ENCODE peak calls at places on chromosome 20, in eight cellular contexts. V, L, T, E, Q, B, O and A are unnamed samples.

GRCh38 chr20:30892704-30893345 is 364.6 kb upstream of the DEFB115 start:
- DNase-seq in V (no peak), L (no peak), T (no peak), E (no peak), Q (no peak), B (no peak), O (no peak), A (no peak)

GRCh38 chr20:17631576-17632319 is 50.3 kb downstream of the RRBP1 start:
- DNase-seq in V (no peak), L (no peak), T (no peak), E (peak; percentile 34), Q (no peak), B (no peak), O (no peak), A (no peak)

GRCh38 chr20:60010689-60011417 is 52.6 kb downstream of the CDH26 start:
- DNase-seq in V (no peak), L (no peak), T (no peak), E (no peak), Q (no peak), B (no peak), O (no peak), A (no peak)

GRCh38 chr20:46552460-46553420 is 2.3 kb upstream of the OCSTAMP start:
- DNase-seq in V (no peak), L (no peak), T (no peak), E (no peak), Q (peak; percentile 64), B (no peak), O (no peak), A (no peak)

GRCh38 chr20:13098720-13099355 is 90.1 kb downstream of the SPTLC3 start:
- DNase-seq in V (no peak), L (no peak), T (no peak), E (no peak), Q (no peak), B (no peak), O (no peak), A (no peak)

GRCh38 chr20:58709703-58710039 is 17.1 kb downstream of the NPEPL1 start:
- DNase-seq in V (no peak), L (no peak), T (peak; percentile 3), E (no peak), Q (no peak), B (no peak), O (no peak), A (no peak)

GRCh38 chr20:49712918-49713778 is 530 bp downstream of the B4GALT5 start:
- DNase-seq in V (no peak), L (no peak), T (peak; percentile 15), E (peak; percentile 83), Q (peak; percentile 41), B (peak; percentile 61), O (peak; percentile 66), A (peak; percentile 38)

GRCh38 chr20:23200914-23201313 is 114.8 kb upstream of the CD93 start:
- DNase-seq in V (no peak), L (no peak), T (peak; percentile 37), E (no peak), Q (no peak), B (peak; percentile 53), O (peak; percentile 69), A (peak; percentile 47)

GRCh38 chr20:57653546-57653900 is 33.3 kb upstream of the ZBP1 start:
- DNase-seq in V (no peak), L (no peak), T (no peak), E (no peak), Q (no peak), B (no peak), O (peak; percentile 37), A (no peak)

GRCh38 chr20:33291830-33292355 is 8.9 kb downstream of the BPIFB1 start:
- DNase-seq in V (peak; percentile 4), L (peak; percentile 25), T (no peak), E (peak; percentile 75), Q (peak; percentile 48), B (no peak), O (peak; percentile 68), A (peak; percentile 17)

GRCh38 chr20:63344151-63344470 is 17.0 kb downstream of the CHRNA4 start:
- DNase-seq in V (no peak), L (no peak), T (no peak), E (peak; percentile 8), Q (no peak), B (no peak), O (no peak), A (no peak)

DNA sequence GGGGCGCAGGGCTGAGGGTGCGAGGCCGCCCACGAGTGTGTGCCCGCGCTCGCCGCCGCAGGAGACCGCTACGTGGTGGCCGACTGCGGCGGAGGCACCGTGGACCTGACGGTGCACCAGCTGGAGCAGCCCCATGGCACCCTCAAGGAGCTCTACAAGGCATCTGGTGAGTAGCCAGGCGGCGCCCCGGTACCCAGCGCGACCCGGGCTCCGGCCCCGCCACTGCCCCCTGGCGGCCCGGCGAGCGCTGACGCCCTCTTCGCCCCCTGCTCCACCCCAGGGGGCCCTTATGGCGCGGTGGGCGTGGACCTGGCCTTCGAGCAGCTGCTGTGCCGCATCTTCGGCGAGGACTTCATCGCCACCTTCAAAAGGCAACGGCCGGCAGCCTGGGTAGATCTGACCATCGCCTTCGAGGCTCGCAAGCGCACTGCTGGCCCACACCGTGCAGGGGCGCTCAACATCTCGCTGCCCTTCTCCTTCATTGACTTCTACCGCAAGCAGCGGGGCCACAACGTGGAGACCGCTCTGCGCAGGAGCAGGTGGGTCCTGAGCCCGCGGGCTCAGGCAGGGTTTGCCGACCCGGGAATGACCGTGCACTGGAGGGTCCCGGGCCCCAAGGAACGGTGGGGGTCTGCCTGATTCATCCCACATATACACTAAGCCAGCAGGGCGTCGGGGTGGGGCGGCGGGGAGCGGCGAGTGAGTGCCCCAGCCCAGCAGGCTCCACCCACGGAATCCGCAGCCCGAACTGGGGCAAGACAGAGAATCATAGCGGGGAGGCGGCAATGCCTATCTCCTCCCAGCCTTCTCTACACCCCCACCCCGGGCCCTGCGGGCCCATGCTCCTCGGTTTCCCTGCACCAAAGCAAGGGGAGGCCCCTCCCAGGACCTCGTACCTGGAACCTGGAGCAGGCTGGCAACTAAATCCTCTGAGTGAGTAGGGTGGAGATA is 17.5 kb downstream of the HSPA12B start:
- DNase-seq in V (no peak), L (no peak), T (no peak), E (peak; percentile 73), Q (peak; percentile 20), B (no peak), O (peak; percentile 63), A (no peak)
- H3K4me3 ChIP-seq in V (no peak overlapping the region), L (no peak overlapping the region), T (no peak overlapping the region), E (no peak overlapping the region), Q (no peak overlapping the region), B (no peak overlapping the region), O (no peak overlapping the region), A (no peak overlapping the region)

GRCh38 chr20:25989196-25989595 is 292.5 kb upstream of the ZNF337 start:
- DNase-seq in V (no peak), L (no peak), T (no peak), E (no peak), Q (no peak), B (no peak), O (no peak), A (no peak)

GRCh38 chr20:25987073-25987927 is 290.6 kb upstream of the ZNF337 start:
- DNase-seq in V (peak; percentile 33), L (no peak), T (no peak), E (peak; percentile 78), Q (peak; percentile 57), B (peak; percentile 73), O (peak; percentile 53), A (peak; percentile 47)

GRCh38 chr20:25985597-25985996 is 288.9 kb upstream of the ZNF337 start:
- DNase-seq in V (no peak), L (no peak), T (no peak), E (no peak), Q (no peak), B (no peak), O (no peak), A (no peak)

DNA sequence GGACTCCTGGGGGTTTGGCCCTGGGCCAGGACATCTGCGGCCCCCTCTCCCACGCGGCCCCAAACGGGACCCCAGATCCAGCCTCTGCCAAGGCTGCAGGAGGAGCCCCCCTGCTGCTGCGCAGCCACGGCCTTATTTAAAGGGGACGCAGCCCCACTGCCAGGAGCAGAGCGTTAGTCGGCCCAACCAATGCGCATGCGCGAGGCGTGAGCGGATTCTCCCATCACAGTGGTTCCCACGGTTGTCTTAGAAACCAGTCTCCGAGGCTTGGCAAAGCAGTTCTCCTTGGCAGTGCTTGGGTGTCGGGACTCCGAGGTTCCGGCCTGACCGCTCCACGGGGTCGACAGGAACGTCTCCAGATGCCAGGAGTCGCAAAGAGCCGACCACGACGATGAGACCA is 288.3 kb upstream of the ZNF337 start:
- DNase-seq in V (peak; percentile 66), L (no peak), T (no peak), E (peak; percentile 72), Q (peak; percentile 47), B (peak; percentile 80), O (peak; percentile 46), A (peak; percentile 81)
- H3K4me3 ChIP-seq in V (peak overlapping the region; percentile 57), L (peak overlapping the region; percentile 49), T (no peak overlapping the region), E (no peak overlapping the region), Q (no peak overlapping the region), B (no peak overlapping the region), O (no peak overlapping the region), A (peak overlapping the region; percentile 46)

GRCh38 chr20:4247898-4248858 is 232.8 kb upstream of the RNF24 start:
- DNase-seq in V (no peak), L (no peak), T (no peak), E (no peak), Q (no peak), B (no peak), O (no peak), A (no peak)
- H3K4me3 ChIP-seq in V (peak overlapping the region; percentile 38), L (no peak overlapping the region), T (no peak overlapping the region), E (no peak overlapping the region), Q (no peak overlapping the region), B (peak overlapping the region; percentile 79), O (peak overlapping the region; percentile 21), A (no peak overlapping the region)

DNA sequence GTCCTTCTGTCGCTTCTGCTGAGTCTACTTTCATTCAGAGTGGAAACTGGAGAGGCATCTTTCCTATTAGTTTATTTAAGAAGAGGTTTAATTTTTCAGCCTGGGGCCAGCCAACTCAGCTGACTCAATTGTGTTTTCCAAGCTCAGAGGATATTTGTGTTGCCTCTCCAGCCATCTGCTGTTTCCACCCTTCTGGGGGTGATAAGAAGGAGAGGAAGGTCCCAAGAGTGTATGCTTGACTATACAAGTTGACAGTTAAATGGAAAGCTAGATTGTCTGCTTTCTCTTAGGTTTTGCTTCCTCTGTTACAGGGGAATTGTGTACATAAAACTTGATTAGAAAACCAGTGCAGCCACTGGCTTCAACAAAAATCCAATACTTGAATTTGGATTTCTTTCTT is 3.0 kb downstream of the PSMF1 start:
- DNase-seq in V (no peak), L (no peak), T (no peak), E (no peak), Q (no peak), B (no peak), O (no peak), A (no peak)
- H3K4me3 ChIP-seq in V (no peak overlapping the region), L (no peak overlapping the region), T (no peak overlapping the region), E (no peak overlapping the region), Q (peak overlapping the region; percentile 92), B (no peak overlapping the region), O (no peak overlapping the region), A (no peak overlapping the region)